ENCODE peak calls at places on chromosomes 5 and 9, in seven cellular contexts. T is H9, Q is astrocyte, K is PC-3, I is mesendoderm, J is ovary, V is colonic mucosa. H is an unnamed sample.

GRCh38 chr5:4182144-4182543 is 586.5 kb downstream of the IRX1 start:
- DNase-seq in K (no peak), V (no peak), Q (no peak), T (no peak), I (no peak), J (no peak), H (no peak)

GRCh38 chr5:4928409-4928808 is 211.7 kb upstream of the ADAMTS16 start:
- DNase-seq in J (no peak), Q (no peak), T (no peak), K (no peak), I (no peak), V (no peak), H (no peak)

GRCh38 chr9:111298831-111299603 is 31.0 kb downstream of the OR2K2 start:
- DNase-seq in Q (peak; percentile 48), K (peak; percentile 73), I (peak; percentile 46), T (no peak), V (no peak), J (no peak), H (peak; percentile 20)

GRCh38 chr5:171757853-171758535 is 27.6 kb upstream of the SMIM23 start:
- DNase-seq in I (no peak), T (no peak), V (no peak), Q (peak; percentile 95), K (peak; percentile 97), J (no peak), H (no peak)

GRCh38 chr5:126515337-126515736 is 79.7 kb downstream of the ALDH7A1 start:
- DNase-seq in K (no peak), T (no peak), I (peak; percentile 67), Q (no peak), J (no peak), V (no peak), H (no peak)

GRCh38 chr5:1006656-1007071 is 1.9 kb upstream of the NKD2 start:
- DNase-seq in Q (no peak), T (no peak), J (no peak), K (no peak), I (no peak), V (no peak), H (no peak)

GRCh38 chr9:97726716-97727115 is 29.6 kb upstream of the XPA start:
- DNase-seq in T (no peak), J (no peak), Q (no peak), K (no peak), V (no peak), I (no peak), H (no peak)

GRCh38 chr5:118520771-118521415 is 467.5 kb downstream of the DTWD2 start:
- DNase-seq in I (no peak), K (no peak), T (no peak), J (no peak), V (no peak), Q (no peak), H (no peak)

GRCh38 chr9:113577525-113578261 is 114.2 kb downstream of the RGS3 start:
- DNase-seq in I (no peak), V (no peak), Q (peak; percentile 67), K (peak; percentile 58), J (no peak), T (no peak), H (no peak)

GRCh38 chr9:126738553-126738952 is 66.3 kb upstream of the ZBTB43 start:
- DNase-seq in T (no peak), V (no peak), K (no peak), Q (no peak), I (no peak), J (no peak), H (no peak)

GRCh38 chr5:6567835-6568234 is 65.0 kb downstream of the NSUN2 start:
- DNase-seq in T (no peak), Q (no peak), K (no peak), J (no peak), I (no peak), V (no peak), H (no peak)

GRCh38 chr5:138082033-138082432 is 1.8 kb upstream of the WNT8A start:
- DNase-seq in J (no peak), V (no peak), K (no peak), I (peak; percentile 79), T (peak; percentile 56), Q (no peak), H (no peak)

GRCh38 chr5:145221416-145221815 is 613.7 kb downstream of the PRELID2 start:
- DNase-seq in J (no peak), I (no peak), K (no peak), T (no peak), V (no peak), Q (no peak), H (no peak)

GRCh38 chr9:36092509-36093215 is 43.9 kb upstream of the GLIPR2 start:
- DNase-seq in Q (no peak), V (peak; percentile 25), K (no peak), T (no peak), J (no peak), I (peak; percentile 36), H (peak; percentile 48)

GRCh38 chr5:17248999-17249634 is 31.7 kb downstream of the BASP1 start:
- DNase-seq in T (no peak), J (no peak), K (peak; percentile 100), V (no peak), I (peak; percentile 94), Q (peak; percentile 99), H (no peak)

GRCh38 chr9:107172160-107172978 is 110.7 kb upstream of the RAD23B start:
- DNase-seq in J (peak; percentile 75), I (peak; percentile 81), V (peak; percentile 82), K (peak; percentile 84), Q (peak; percentile 41), T (peak; percentile 70), H (peak; percentile 52)

DNA sequence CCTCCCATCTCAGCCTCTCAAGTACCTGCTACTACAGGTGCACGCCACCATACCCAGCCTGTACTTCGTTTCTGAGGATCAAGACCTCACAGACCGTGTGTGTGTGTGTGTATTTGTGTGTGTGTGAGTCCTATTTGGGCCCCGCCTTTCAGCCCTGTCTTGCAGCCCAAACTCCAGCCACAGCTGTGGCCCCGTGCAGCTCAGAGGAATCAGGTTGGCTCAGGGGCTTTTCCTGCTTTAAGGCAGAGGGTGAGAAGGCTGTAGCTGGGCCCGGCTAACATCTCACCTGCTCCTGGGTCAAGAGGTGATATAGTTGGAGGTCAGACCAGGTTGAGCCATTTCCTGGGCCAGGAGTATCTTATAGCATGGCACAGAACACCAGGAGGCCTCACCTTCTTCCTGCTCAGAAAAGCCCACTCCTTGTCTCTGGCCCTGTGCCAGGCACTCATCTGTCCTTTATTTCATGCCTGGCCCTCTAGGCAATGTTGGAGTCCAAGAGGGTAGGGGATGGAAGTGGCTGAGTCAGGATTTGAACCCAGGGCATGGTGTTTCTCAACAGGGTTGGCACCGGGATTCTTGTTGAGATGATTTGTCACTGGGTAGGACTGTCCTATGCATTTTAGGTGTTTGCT is 1.6 kb upstream of the PHYKPL start:
- DNase-seq in T (no peak), Q (no peak), J (no peak), V (no peak), I (no peak), K (no peak), H (no peak)
- H3K4me1 ChIP-seq in T (no peaks in the 10 kb centered on the region), Q (peaks cover 22% of the 10 kb centered on the region), J (peaks cover 10% of the 10 kb centered on the region), V (peaks cover 45% of the 10 kb centered on the region), I (peaks cover 2% of the 10 kb centered on the region), K (peaks cover 26% of the 10 kb centered on the region), H (peaks cover 67% of the 10 kb centered on the region)

GRCh38 chr5:139138790-139139189 is 59.4 kb downstream of the SIL1 start:
- DNase-seq in T (peak; percentile 40), V (no peak), I (peak; percentile 56), Q (peak; percentile 61), J (no peak), K (peak; percentile 69), H (no peak)

GRCh38 chr5:139138109-139138508 is 60.1 kb downstream of the SIL1 start:
- DNase-seq in J (no peak), K (no peak), Q (peak; percentile 67), V (no peak), I (no peak), T (no peak), H (no peak)

GRCh38 chr5:139141410-139141809 is 56.8 kb downstream of the SIL1 start:
- DNase-seq in T (no peak), I (no peak), K (no peak), Q (no peak), J (no peak), V (no peak), H (no peak)

GRCh38 chr5:139141841-139142240 is 56.3 kb downstream of the SIL1 start:
- DNase-seq in I (no peak), V (peak; percentile 57), T (no peak), Q (peak; percentile 92), K (peak; percentile 22), J (peak; percentile 60), H (no peak)

GRCh38 chr5:139140631-139141071 is 57.5 kb downstream of the SIL1 start:
- DNase-seq in T (no peak), V (no peak), I (no peak), Q (peak; percentile 64), K (no peak), J (no peak), H (no peak)
- H3K4me1 ChIP-seq in T (no peaks in the 10 kb centered on the region), V (peaks cover 7% of the 10 kb centered on the region), I (no peaks in the 10 kb centered on the region), Q (peaks cover 40% of the 10 kb centered on the region), K (peaks cover 11% of the 10 kb centered on the region), J (peaks cover 24% of the 10 kb centered on the region), H (no peaks in the 10 kb centered on the region)

GRCh38 chr5:14190194-14191164 is 47.3 kb downstream of the TRIO start:
- DNase-seq in I (no peak), J (no peak), V (no peak), T (no peak), Q (peak; percentile 100), K (peak; percentile 99), H (no peak)

GRCh38 chr5:14193496-14193895 is 50.4 kb downstream of the TRIO start:
- DNase-seq in K (no peak), I (no peak), T (no peak), J (no peak), V (no peak), Q (no peak), H (no peak)

GRCh38 chr5:14188778-14189177 is 45.6 kb downstream of the TRIO start:
- DNase-seq in J (no peak), T (no peak), I (no peak), V (no peak), K (no peak), Q (peak; percentile 51), H (no peak)

GRCh38 chr5:14189680-14190079 is 46.5 kb downstream of the TRIO start:
- DNase-seq in Q (no peak), K (no peak), J (no peak), I (no peak), T (no peak), V (no peak), H (no peak)

DNA sequence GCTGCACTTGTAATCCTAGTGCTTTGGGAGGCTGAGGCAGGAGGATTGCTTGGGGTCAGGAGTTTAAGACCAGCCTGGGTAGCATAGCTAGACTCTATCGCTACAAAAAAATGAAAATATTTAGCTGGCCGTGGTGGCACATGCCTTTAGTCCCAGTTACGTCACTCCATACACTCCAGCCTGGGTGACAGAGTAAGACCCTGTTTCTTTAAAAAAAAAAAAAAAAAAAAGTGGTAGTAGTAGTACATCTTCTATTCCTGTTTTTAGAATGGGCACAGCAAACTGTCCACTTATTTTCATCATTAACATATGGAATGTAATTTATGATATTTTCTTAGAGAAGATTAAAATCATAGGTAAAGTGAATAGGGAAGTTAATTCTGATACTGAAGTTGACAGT is 48.2 kb downstream of the TRIO start:
- DNase-seq in V (no peak), J (no peak), I (no peak), K (no peak), T (no peak), Q (no peak), H (no peak)
- H3K4me1 ChIP-seq in V (no peaks in the 10 kb centered on the region), J (peaks cover 11% of the 10 kb centered on the region), I (no peaks in the 10 kb centered on the region), K (peaks cover 75% of the 10 kb centered on the region), T (peaks cover 5% of the 10 kb centered on the region), Q (peaks cover 75% of the 10 kb centered on the region), H (no peaks in the 10 kb centered on the region)

DNA sequence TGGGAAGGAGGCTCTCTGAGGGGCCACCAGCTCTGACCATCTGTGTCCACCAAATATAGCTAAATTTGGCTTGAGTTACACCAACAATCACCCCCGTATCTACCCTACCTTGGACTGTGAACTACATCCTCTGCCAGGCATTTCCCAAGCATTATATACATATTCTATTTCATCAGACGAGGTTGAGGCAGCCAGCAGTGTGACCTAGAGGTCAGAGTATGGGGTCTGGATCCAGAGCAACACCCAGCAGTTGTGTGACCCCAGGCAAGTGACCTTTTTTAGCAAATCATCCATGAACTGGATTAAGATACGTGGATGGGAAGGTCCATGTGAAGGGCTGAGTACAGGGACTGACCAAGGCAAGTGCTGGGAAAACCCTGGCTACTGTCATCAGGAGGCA is 180.6 kb downstream of the HSPA4 start:
- DNase-seq in I (no peak), Q (no peak), T (no peak), J (no peak), V (no peak), K (no peak), H (no peak)
- H3K4me1 ChIP-seq in I (no peaks in the 10 kb centered on the region), Q (peaks cover 5% of the 10 kb centered on the region), T (no peaks in the 10 kb centered on the region), J (no peaks in the 10 kb centered on the region), V (no peaks in the 10 kb centered on the region), K (no peaks in the 10 kb centered on the region), H (no peaks in the 10 kb centered on the region)

H was measured in CD4-positive, alpha-beta memory T cell.